ENCODE peak calls at places on chromosomes 7 and 10, in five cellular contexts. H, J, U, K and B are unnamed samples.

GRCh38 chr7:33043434-33043833 is 19.1 kb downstream of the NT5C3A start:
- DNase-seq in U (no peak), J (no peak), H (no peak), K (no peak), B (peak; percentile 8)

GRCh38 chr7:91940171-91940570 is 491 bp upstream of the AKAP9 start:
- DNase-seq in H (peak; percentile 14), U (no peak), J (no peak), K (no peak), B (peak; percentile 48)

GRCh38 chr10:121988361-121989324 is at the start of gene TACC2:
- DNase-seq in U (no peak), K (no peak), J (no peak), H (peak; percentile 46), B (no peak)

GRCh38 chr7:121337398-121337797 is 8.6 kb downstream of the WNT16 start:
- DNase-seq in K (no peak), U (no peak), H (no peak), J (no peak), B (no peak)

GRCh38 chr7:75920431-75921161 is 5.6 kb downstream of the POR start:
- DNase-seq in H (peak; percentile 99), K (no peak), J (no peak), U (no peak), B (no peak)

GRCh38 chr10:126571203-126571602 is 99.3 kb downstream of the C10orf90 start:
- DNase-seq in U (no peak), H (peak; percentile 5), J (peak; percentile 13), K (no peak), B (no peak)

GRCh38 chr10:34058922-34059614 is 724.6 kb upstream of the NRP1 start:
- DNase-seq in H (no peak), U (no peak), J (no peak), K (no peak), B (no peak)

GRCh38 chr10:77770868-77771175 is 133.2 kb upstream of the KCNMA1 start:
- DNase-seq in U (no peak), J (no peak), H (no peak), K (no peak), B (no peak)

GRCh38 chr10:75776738-75777504 is 345.5 kb downstream of the LRMDA start:
- DNase-seq in J (no peak), U (no peak), K (no peak), H (peak; percentile 99), B (no peak)

GRCh38 chr7:133635541-133635940 is 382.7 kb downstream of the EXOC4 start:
- DNase-seq in J (no peak), K (no peak), H (no peak), U (no peak), B (no peak)

GRCh38 chr7:142760071-142760642 is 10.6 kb upstream of the PRSS2 start:
- DNase-seq in K (no peak), H (no peak), U (no peak), J (no peak), B (no peak)

GRCh38 chr10:78779339-78779955 is 289.3 kb upstream of the ZMIZ1 start:
- DNase-seq in U (no peak), H (no peak), K (no peak), J (no peak), B (no peak)

GRCh38 chr7:156475179-156475578 is 165.4 kb upstream of the RNF32 start:
- DNase-seq in U (peak; percentile 16), H (no peak), J (no peak), K (no peak), B (no peak)

GRCh38 chr10:11882646-11883375 is 59.7 kb downstream of the PROSER2 start:
- DNase-seq in K (no peak), H (no peak), J (no peak), U (no peak), B (no peak)

GRCh38 chr7:128108129-128108528 is 76.9 kb upstream of the LRRC4 start:
- DNase-seq in H (no peak), U (no peak), J (no peak), K (no peak), B (no peak)

GRCh38 chr7:88037050-88037449 is 103.0 kb downstream of the ADAM22 start:
- DNase-seq in J (no peak), H (no peak), U (no peak), K (no peak), B (no peak)

GRCh38 chr10:124213471-124213870 is 120.1 kb upstream of the CHST15 start:
- DNase-seq in K (no peak), J (no peak), H (no peak), U (no peak), B (no peak)

GRCh38 chr10:120423350-120424197 is 33.5 kb upstream of the PLPP4 start:
- DNase-seq in J (peak; percentile 2), H (peak; percentile 29), U (no peak), K (peak; percentile 38), B (peak; percentile 81)

GRCh38 chr7:73971315-73971700 is 56.7 kb upstream of the ELN start:
- DNase-seq in K (no peak), J (no peak), U (peak; percentile 4), H (no peak), B (no peak)

GRCh38 chr10:16242859-16243613 is 193.8 kb upstream of the PTER start:
- DNase-seq in H (no peak), J (peak; percentile 57), U (no peak), K (peak; percentile 77), B (no peak)

GRCh38 chr10:77417359-77417758 is 220.2 kb downstream of the KCNMA1 start:
- DNase-seq in K (no peak), J (no peak), U (no peak), H (no peak), B (no peak)

GRCh38 chr7:142709921-142710320 is 39.4 kb upstream of the PRSS1 start:
- DNase-seq in J (no peak), H (no peak), U (no peak), K (no peak), B (no peak)

DNA sequence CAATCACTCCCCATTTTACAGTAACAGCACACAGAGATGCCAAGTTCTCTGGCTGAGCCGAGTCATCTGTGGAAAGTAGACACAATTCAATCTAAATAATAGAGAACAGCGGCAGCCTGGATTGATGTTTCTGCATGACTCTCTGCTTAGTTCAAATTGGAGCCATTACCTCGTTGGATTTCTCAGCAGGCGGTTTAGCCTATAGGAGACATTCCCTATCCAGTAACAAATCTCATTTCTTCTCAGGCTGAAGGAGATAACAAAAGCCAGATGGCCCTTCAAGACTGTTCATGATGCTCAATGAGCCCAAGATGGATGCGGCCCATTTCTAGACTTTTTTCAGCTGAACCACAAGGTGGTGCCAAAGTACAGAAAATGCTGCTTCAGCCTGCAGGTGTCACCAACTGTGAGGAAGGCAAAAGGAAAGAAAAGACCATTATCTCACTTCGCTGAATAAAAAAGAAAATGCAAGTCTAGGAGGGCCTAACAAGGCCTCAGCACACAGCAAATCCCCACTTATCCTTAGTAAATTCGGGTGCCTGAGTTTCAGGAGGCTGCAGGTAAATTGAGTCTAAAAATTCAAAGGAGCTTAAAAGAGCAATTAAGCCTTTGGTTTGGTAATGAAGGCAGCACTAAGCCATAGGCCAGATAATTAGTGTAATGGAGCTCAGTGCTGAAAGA is 83.7 kb downstream of the SLC16A9 start:
- DNase-seq in H (peak; percentile 51), J (peak; percentile 29), U (peak; percentile 35), K (peak; percentile 67), B (peak; percentile 65)
- TF ChIP-seq SUZ12 in H (no peak), J (no peak), U (no peak), K (no peak), B (no peak)

DNA sequence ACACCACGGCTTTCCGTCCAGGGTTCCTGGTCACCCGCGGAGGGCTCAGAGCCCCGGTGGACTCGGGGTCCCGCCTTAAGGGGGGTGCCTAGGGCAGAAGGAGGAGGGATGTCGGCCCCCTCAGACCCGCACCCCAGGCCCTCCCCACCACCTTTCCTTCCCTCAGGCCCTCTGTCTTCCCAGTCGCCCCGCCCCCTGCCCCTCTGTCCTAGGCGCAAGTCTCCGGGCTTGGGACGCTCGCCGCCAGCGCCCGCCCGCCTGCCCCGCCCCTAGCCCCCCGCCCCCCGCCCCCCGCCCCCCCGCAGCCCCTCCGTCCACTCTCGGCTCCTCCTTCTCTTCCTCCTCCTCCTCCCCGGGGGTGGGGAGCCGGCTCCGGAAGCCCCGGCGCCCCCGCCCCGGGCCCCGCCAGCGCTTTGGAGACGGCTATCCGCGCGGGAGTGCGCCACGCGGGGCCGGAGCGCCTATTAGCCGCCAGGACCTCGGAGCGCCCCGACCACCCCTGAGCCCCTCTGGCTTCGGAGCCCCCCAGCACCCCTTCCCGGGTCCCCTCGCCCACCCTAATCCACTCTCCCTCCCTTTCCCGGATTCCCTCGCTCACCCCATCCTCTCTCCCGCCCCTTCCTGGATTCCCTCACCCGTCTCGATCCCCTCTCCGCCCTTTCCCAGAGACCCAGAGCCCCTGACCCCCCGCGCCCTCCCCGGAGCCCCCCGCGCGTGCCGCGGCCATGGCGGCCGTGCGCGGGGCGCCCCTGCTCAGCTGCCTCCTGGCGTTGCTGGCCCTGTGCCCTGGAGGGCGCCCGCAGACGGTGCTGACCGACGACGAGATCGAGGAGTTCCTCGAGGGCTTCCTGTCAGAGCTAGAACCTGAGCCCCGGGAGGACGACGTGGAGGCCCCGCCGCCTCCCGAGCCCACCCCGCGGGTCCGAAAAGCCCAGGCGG is at the start of gene AEBP1:
- DNase-seq in U (no peak), J (no peak), K (no peak), H (no peak), B (no peak)
- TF ChIP-seq SUZ12 in U (peak; percentile 84), J (no peak), K (no peak), H (no peak), B (no peak)

DNA sequence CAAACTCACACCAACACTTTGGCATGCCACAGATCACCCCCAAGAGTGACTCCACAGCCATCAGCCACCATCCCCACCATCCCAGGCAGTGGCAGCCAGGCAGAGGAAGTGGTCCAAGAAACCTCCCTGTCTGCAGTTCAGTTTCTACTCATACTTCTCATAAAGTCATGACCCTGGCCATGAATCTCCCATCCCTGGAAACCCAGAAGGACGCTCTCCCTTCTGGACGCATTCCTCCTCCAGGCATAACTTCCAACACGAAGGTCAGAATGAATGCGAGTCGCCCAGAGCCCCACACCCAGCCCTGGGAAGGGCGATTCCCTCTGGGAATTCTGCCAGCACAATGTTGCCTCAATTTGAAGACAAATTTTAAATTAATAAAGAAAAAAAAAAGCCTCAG is 307.8 kb downstream of the FRMD4A start:
- DNase-seq in H (no peak), K (no peak), U (no peak), J (no peak), B (no peak)
- TF ChIP-seq SUZ12 in H (no peak), K (no peak), U (no peak), J (no peak), B (no peak)

GRCh38 chr7:89133357-89133756 is 337.8 kb upstream of the TEX47 start:
- DNase-seq in H (no peak), J (no peak), K (no peak), U (no peak), B (no peak)

GRCh38 chr7:89129600-89130375 is 334.3 kb upstream of the TEX47 start:
- DNase-seq in H (no peak), K (no peak), J (no peak), U (no peak), B (no peak)

DNA sequence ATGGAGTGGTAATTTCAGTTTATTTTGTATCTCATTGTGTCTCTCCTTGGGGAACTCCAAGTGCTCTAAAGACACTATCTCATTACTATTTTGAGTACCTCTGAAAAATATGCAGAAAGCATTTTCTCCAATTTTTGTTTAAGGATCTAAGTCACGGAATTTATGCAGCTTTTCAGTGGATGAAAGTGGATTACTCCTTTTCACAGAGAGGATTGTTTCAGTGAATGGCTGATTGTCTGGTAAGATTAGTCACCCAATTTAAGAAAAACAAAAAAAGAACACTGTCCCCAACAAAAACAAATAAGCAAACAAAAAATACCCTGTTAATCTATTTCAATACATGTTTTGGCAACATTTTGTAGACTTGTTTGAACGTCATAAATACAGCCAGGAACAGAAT is 338.3 kb upstream of the TEX47 start:
- DNase-seq in H (no peak), U (no peak), K (no peak), J (no peak), B (no peak)
- TF ChIP-seq SUZ12 in H (no peak), U (no peak), K (no peak), J (no peak), B (no peak)

GRCh38 chr7:7099584-7100014 is 82.7 kb upstream of the C1GALT1 start:
- DNase-seq in K (peak; percentile 99), H (peak; percentile 95), J (peak; percentile 92), U (no peak), B (peak; percentile 31)
- TF ChIP-seq SUZ12 in K (no peak), H (no peak), J (no peak), U (no peak), B (no peak)